ENCODE peak calls at places on chromosomes 7 and 10, in six cellular contexts. M, S, G, R, C and W are unnamed samples.

GRCh38 chr7:136997735-136998134 is 129.3 kb downstream of the CHRM2 start:
- DNase-seq in M (no peak), S (no peak), G (no peak), R (no peak), C (no peak), W (no peak)

GRCh38 chr7:81484266-81484665 is 285.6 kb downstream of the HGF start:
- DNase-seq in M (no peak), S (peak; percentile 64), G (no peak), R (peak; percentile 82), C (peak; percentile 30), W (no peak)

GRCh38 chr7:69564454-69565417 is 33.5 kb upstream of the AUTS2 start:
- DNase-seq in M (peak; percentile 29), S (no peak), G (no peak), R (peak; percentile 63), C (no peak), W (no peak)

GRCh38 chr10:108586424-108586823 is 1336.9 kb downstream of the XPNPEP1 start:
- DNase-seq in M (no peak), S (no peak), G (no peak), R (no peak), C (no peak), W (no peak)

GRCh38 chr10:129717816-129718547 is 246.1 kb downstream of the EBF3 start:
- DNase-seq in M (no peak), S (no peak), G (peak; percentile 56), R (no peak), C (no peak), W (no peak)

GRCh38 chr7:31940167-31940566 is 130.0 kb downstream of the PDE1C start:
- DNase-seq in M (no peak), S (no peak), G (no peak), R (no peak), C (no peak), W (no peak)

GRCh38 chr10:96416643-96417042 is 57.8 kb upstream of the OPALIN start:
- DNase-seq in M (peak; percentile 29), S (no peak), G (no peak), R (no peak), C (peak; percentile 40), W (no peak)

GRCh38 chr7:66224171-66224773 is 19.1 kb downstream of the TPST1 start:
- DNase-seq in M (no peak), S (no peak), G (no peak), R (no peak), C (no peak), W (no peak)

GRCh38 chr7:81869670-81870069 is 99.8 kb upstream of the HGF start:
- DNase-seq in M (no peak), S (no peak), G (no peak), R (no peak), C (no peak), W (no peak)

GRCh38 chr10:89652971-89653370 is 7.9 kb upstream of the PANK1 start:
- DNase-seq in M (no peak), S (no peak), G (no peak), R (no peak), C (no peak), W (no peak)

GRCh38 chr10:97517778-97518561 is 19.2 kb downstream of the UBTD1 start:
- DNase-seq in M (no peak), S (no peak), G (peak; percentile 61), R (no peak), C (no peak), W (no peak)

GRCh38 chr7:57646219-57646900 is 196.4 kb downstream of the ZNF716 start:
- DNase-seq in M (no peak), S (no peak), G (no peak), R (no peak), C (no peak), W (no peak)

GRCh38 chr10:122346326-122346950 is 28.1 kb upstream of the PLEKHA1 start:
- DNase-seq in M (no peak), S (no peak), G (no peak), R (no peak), C (no peak), W (no peak)

GRCh38 chr7:16905300-16906044 is 23.7 kb upstream of the AGR3 start:
- DNase-seq in M (no peak), S (peak; percentile 52), G (no peak), R (peak; percentile 20), C (no peak), W (no peak)

GRCh38 chr7:96430350-96430749 is 108.5 kb upstream of the SLC25A13 start:
- DNase-seq in M (no peak), S (no peak), G (no peak), R (no peak), C (no peak), W (no peak)

DNA sequence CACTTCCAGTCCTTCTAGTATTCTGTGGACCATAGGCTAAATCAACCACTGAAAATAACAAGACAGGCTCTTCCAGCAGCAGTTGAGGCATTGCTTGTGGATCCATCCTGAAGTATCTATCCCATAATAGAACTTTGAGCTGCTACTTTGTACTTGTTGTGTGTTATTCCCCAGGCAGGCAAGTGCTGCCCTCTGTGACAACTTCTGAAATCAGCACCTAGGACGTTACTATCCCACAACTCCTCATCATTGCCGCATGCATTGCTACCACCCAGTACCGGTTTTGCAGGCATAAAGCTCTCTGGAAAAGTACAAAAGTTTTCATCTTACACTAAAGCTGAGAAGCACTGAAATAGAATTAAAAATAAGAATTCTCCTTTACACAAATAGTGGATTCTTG is 145.3 kb downstream of the HTR7 start:
- DNase-seq in M (no peak), S (no peak), G (no peak), R (no peak), C (no peak), W (no peak)
- TF ChIP-seq CTCF in M (no peak), S (no peak), G (no peak), R (no peak), C (no peak), W (no peak)

GRCh38 chr7:5479941-5480517 is 56.4 kb upstream of the TNRC18 start:
- DNase-seq in M (no peak), S (no peak), G (no peak), R (no peak), C (no peak), W (no peak)

GRCh38 chr7:5477126-5477525 is 53.5 kb upstream of the TNRC18 start:
- DNase-seq in M (no peak), S (no peak), G (no peak), R (no peak), C (no peak), W (no peak)

GRCh38 chr7:5479133-5479745 is 55.6 kb upstream of the TNRC18 start:
- DNase-seq in M (no peak), S (no peak), G (no peak), R (no peak), C (no peak), W (no peak)

GRCh38 chr7:5477723-5478531 is 54.3 kb upstream of the TNRC18 start:
- DNase-seq in M (no peak), S (no peak), G (no peak), R (peak; percentile 74), C (no peak), W (no peak)

GRCh38 chr7:5478568-5479045 is 55.0 kb upstream of the TNRC18 start:
- DNase-seq in M (no peak), S (no peak), G (no peak), R (no peak), C (no peak), W (no peak)
- H3K27ac ChIP-seq in M (no peak overlapping the region), S (no peak overlapping the region), G (no peak overlapping the region), R (peak overlapping the region; percentile 88), C (no peak overlapping the region), W (no peak overlapping the region)

GRCh38 chr10:48381971-48382370 is 75.5 kb downstream of the MAPK8 start:
- DNase-seq in M (no peak), S (no peak), G (no peak), R (no peak), C (no peak), W (no peak)

GRCh38 chr10:48383393-48383792 is 76.9 kb downstream of the MAPK8 start:
- DNase-seq in M (no peak), S (no peak), G (no peak), R (no peak), C (no peak), W (no peak)

GRCh38 chr10:48382982-48383381 is 76.5 kb downstream of the MAPK8 start:
- DNase-seq in M (no peak), S (no peak), G (no peak), R (no peak), C (no peak), W (no peak)

GRCh38 chr10:48378675-48379074 is 72.2 kb downstream of the MAPK8 start:
- DNase-seq in M (no peak), S (no peak), G (no peak), R (no peak), C (no peak), W (no peak)

GRCh38 chr10:48377751-48378585 is 71.5 kb downstream of the MAPK8 start:
- DNase-seq in M (no peak), S (no peak), G (no peak), R (no peak), C (no peak), W (no peak)
- H3K9me3 ChIP-seq in M (no peaks in the 10 kb centered on the region), S (no peaks in the 10 kb centered on the region), G (peaks cover 45% of the 10 kb centered on the region), R (no peaks in the 10 kb centered on the region), C (no peaks in the 10 kb centered on the region), W (peaks cover 18% of the 10 kb centered on the region)

DNA sequence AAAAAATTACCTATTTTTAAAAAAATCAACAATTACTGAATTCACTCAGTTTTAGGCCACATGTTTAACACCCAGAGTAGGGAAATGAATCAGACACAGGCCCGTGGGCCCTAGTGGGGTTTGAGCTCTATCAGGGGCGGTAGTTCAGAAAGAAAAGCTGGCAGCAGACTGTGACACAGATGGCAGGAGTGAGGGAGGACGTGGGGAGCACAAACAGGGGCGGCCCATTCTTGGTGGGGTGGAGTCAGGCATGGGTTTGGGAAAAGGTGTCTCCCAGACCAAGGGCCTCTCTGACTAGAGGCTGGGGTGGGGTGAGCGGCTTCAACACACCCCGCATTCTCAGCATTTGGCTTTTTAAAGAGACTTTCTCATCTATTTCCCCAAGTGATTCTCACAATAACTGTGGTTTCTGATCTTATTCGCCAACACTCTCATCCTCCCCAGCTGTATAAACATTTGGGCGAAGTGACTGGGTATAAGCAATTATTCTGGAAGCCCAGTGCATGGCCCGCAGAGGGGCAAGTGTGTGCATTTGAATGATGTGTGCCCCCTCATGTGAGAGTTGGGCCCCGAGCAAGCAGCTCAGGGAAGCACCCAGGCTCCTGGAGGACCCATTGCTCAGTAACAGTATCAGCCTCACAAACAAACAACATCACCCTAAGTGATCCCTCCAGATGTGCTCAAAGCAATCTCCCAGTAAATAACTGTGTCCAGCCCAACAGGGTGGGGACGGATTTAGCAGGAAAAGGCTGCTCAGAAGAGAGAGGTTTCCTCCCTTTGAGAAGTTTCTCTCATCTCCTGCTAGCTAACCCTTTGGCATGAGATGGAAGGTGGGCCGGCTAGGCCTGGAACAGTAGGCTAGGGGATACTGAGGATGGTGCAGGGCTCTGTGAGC is 437.6 kb upstream of the ZMIZ1 start:
- DNase-seq in M (no peak), S (no peak), G (no peak), R (no peak), C (no peak), W (no peak)
- TF ChIP-seq CTCF in M (no peak), S (no peak), G (no peak), R (no peak), C (no peak), W (no peak)

GRCh38 chr7:42549866-42550485 is 313.0 kb upstream of the GLI3 start:
- DNase-seq in M (no peak), S (no peak), G (no peak), R (no peak), C (no peak), W (no peak)
- H3K27ac ChIP-seq in M (no peak overlapping the region), S (no peak overlapping the region), G (no peak overlapping the region), R (no peak overlapping the region), C (no peak overlapping the region), W (no peak overlapping the region)

GRCh38 chr7:158469396-158470051 is 118.1 kb downstream of the PTPRN2 start:
- DNase-seq in M (no peak), S (no peak), G (no peak), R (no peak), C (no peak), W (no peak)
- H3K9me3 ChIP-seq in M (no peaks in the 10 kb centered on the region), S (peaks cover 56% of the 10 kb centered on the region), G (no peaks in the 10 kb centered on the region), R (no peaks in the 10 kb centered on the region), C (no peaks in the 10 kb centered on the region), W (no peaks in the 10 kb centered on the region)